ENCODE peak calls at places on chromosomes 13 and 19, in five cellular contexts. One of them, this sample, is unnamed.

GRCh38 chr19:38513762-38514167 is 80.3 kb downstream of the RYR1 start:
- DNase-seq in NCI-H1417: no peak
- DNase-seq in neuronal stem cell: no peak
- DNase-seq in Kasumi-1: no peak
- DNase-seq in suprapubic skin: no peak
- DNase-seq in this sample: no peak

GRCh38 chr13:48603375-48603774 is 50.4 kb upstream of the CYSLTR2 start:
- DNase-seq in suprapubic skin: no peak
- DNase-seq in Kasumi-1: no peak
- DNase-seq in neuronal stem cell: no peak
- DNase-seq in NCI-H1417: no peak
- DNase-seq in this sample: no peak

GRCh38 chr19:3538258-3538929 is 580 bp upstream of the TEKTIP1 start:
- DNase-seq in suprapubic skin: no peak
- DNase-seq in NCI-H1417: no peak
- DNase-seq in neuronal stem cell: no peak
- DNase-seq in Kasumi-1: no peak
- DNase-seq in this sample: no peak

GRCh38 chr13:40503966-40504591 is 162.4 kb downstream of the FOXO1 start:
- DNase-seq in Kasumi-1: no peak
- DNase-seq in NCI-H1417: no peak
- DNase-seq in neuronal stem cell: no peak
- DNase-seq in suprapubic skin: no peak
- DNase-seq in this sample: no peak

GRCh38 chr19:43305642-43306041 is 36.3 kb upstream of the PSG9 start:
- DNase-seq in suprapubic skin: no peak
- DNase-seq in NCI-H1417: no peak
- DNase-seq in neuronal stem cell: no peak
- DNase-seq in Kasumi-1: no peak
- DNase-seq in this sample: no peak

GRCh38 chr13:39493966-39494365 is 109.0 kb downstream of the LHFPL6 start:
- DNase-seq in Kasumi-1: no peak
- DNase-seq in NCI-H1417: peak; percentile 33
- DNase-seq in suprapubic skin: no peak
- DNase-seq in neuronal stem cell: no peak
- DNase-seq in this sample: no peak

GRCh38 chr13:88339271-88339741 is 668.1 kb downstream of the SLITRK5 start:
- DNase-seq in NCI-H1417: no peak
- DNase-seq in suprapubic skin: no peak
- DNase-seq in Kasumi-1: no peak
- DNase-seq in neuronal stem cell: no peak
- DNase-seq in this sample: no peak

GRCh38 chr13:30577381-30577780 is 40.3 kb upstream of the USPL1 start:
- DNase-seq in NCI-H1417: no peak
- DNase-seq in Kasumi-1: no peak
- DNase-seq in suprapubic skin: no peak
- DNase-seq in neuronal stem cell: no peak
- DNase-seq in this sample: no peak

GRCh38 chr19:51784922-51785690 is 9.9 kb upstream of the FPR3 start:
- DNase-seq in Kasumi-1: no peak
- DNase-seq in neuronal stem cell: no peak
- DNase-seq in NCI-H1417: no peak
- DNase-seq in suprapubic skin: peak; percentile 89
- DNase-seq in this sample: no peak

GRCh38 chr13:35956074-35956473 is 175.1 kb downstream of the DCLK1 start:
- DNase-seq in Kasumi-1: no peak
- DNase-seq in neuronal stem cell: no peak
- DNase-seq in NCI-H1417: no peak
- DNase-seq in suprapubic skin: no peak
- DNase-seq in this sample: no peak

This sample was measured in ecto neural progenitor cell.